ENCODE peak calls at places on chromosomes 13 and 19, in nine cellular contexts. I is hepatocyte, O is B cell, X is ascending aorta, M is endothelial cell, S is fibroblast of pulmonary artery, A is omental fat pad, R is spleen, J is nephron progenitor cell. B is an unnamed sample.

GRCh38 chr19:2982556-2982955 is 5.2 kb downstream of the TLE6 start:
- DNase-seq in X (no peak), R (no peak), A (no peak), O (no peak), M (no peak), I (no peak), S (no peak), J (no peak), B (no peak)

GRCh38 chr19:8138201-8138600 is 11.2 kb downstream of the FBN3 start:
- DNase-seq in X (no peak), M (no peak), R (no peak), J (no peak), A (no peak), S (no peak), I (no peak), O (peak; percentile 30), B (no peak)

GRCh38 chr19:38711726-38712153 is 32.5 kb downstream of the CAPN12 start:
- DNase-seq in S (peak; percentile 69), X (no peak), I (no peak), R (no peak), J (no peak), O (no peak), M (no peak), A (no peak), B (no peak)

GRCh38 chr19:55137915-55138314 is 11.1 kb downstream of the TNNT1 start:
- DNase-seq in O (no peak), I (no peak), J (no peak), R (no peak), S (no peak), X (no peak), M (no peak), A (no peak), B (no peak)

GRCh38 chr13:36630181-36630806 is 43.5 kb upstream of the SERTM1 start:
- DNase-seq in A (no peak), O (no peak), R (no peak), S (no peak), J (no peak), M (no peak), I (no peak), X (no peak), B (no peak)

GRCh38 chr19:13068064-13068807 is 34.4 kb downstream of the LYL1 start:
- DNase-seq in M (no peak), A (no peak), J (no peak), X (no peak), O (no peak), S (no peak), R (no peak), I (no peak), B (no peak)

GRCh38 chr19:28905996-28906395 is 307.0 kb downstream of the UQCRFS1 start:
- DNase-seq in M (no peak), O (no peak), S (peak; percentile 6), A (no peak), J (no peak), I (no peak), R (no peak), X (no peak), B (no peak)

GRCh38 chr13:24900507-24900906 is 136.5 kb downstream of the RNF17 start:
- DNase-seq in O (no peak), M (no peak), S (no peak), J (no peak), X (no peak), A (no peak), R (no peak), I (no peak), B (no peak)

GRCh38 chr13:45219123-45219891 is 18.5 kb upstream of the KCTD4 start:
- DNase-seq in I (peak; percentile 23), X (no peak), M (no peak), J (no peak), S (no peak), R (no peak), A (no peak), O (no peak), B (no peak)

GRCh38 chr19:39671739-39672363 is 16.1 kb downstream of the LGALS16 start:
- DNase-seq in R (no peak), M (peak; percentile 50), J (peak; percentile 20), A (no peak), O (peak; percentile 39), S (peak; percentile 68), I (peak; percentile 70), X (no peak), B (no peak)

GRCh38 chr19:49127674-49128544 is 8.6 kb downstream of the PPFIA3 start:
- DNase-seq in M (peak; percentile 95), X (peak; percentile 97), O (peak; percentile 98), S (peak; percentile 97), J (peak; percentile 97), R (peak; percentile 97), A (peak; percentile 80), I (peak; percentile 98), B (peak; percentile 84)

GRCh38 chr13:93963266-93964131 is 516.0 kb downstream of the DCT start:
- DNase-seq in M (no peak), R (no peak), O (no peak), A (no peak), J (no peak), X (no peak), S (peak; percentile 82), I (peak; percentile 8), B (no peak)

GRCh38 chr19:46841458-46842083 is 9.1 kb downstream of the AP2S1 start:
- DNase-seq in O (no peak), X (peak; percentile 86), S (peak; percentile 68), J (no peak), A (no peak), R (no peak), I (no peak), M (no peak), B (no peak)

GRCh38 chr13:25967144-25967543 is 84.7 kb downstream of the SHISA2 start:
- DNase-seq in S (no peak), J (no peak), R (no peak), X (no peak), M (no peak), A (no peak), O (no peak), I (no peak), B (no peak)

GRCh38 chr13:30735025-30735967 is at the start of gene ALOX5AP:
- DNase-seq in J (no peak), R (peak; percentile 84), A (no peak), I (no peak), X (no peak), S (no peak), O (peak; percentile 68), M (no peak), B (no peak)

GRCh38 chr13:50222569-50223332 is 207.5 kb downstream of the KCNRG start:
- DNase-seq in X (peak; percentile 80), O (no peak), A (peak; percentile 37), I (peak; percentile 44), M (no peak), S (peak; percentile 90), R (peak; percentile 84), J (no peak), B (no peak)

GRCh38 chr19:1016647-1017114 is 4.2 kb downstream of the TMEM259 start:
- DNase-seq in I (peak; percentile 70), A (no peak), M (no peak), S (peak; percentile 54), J (no peak), O (no peak), R (peak; percentile 84), X (no peak), B (no peak)

GRCh38 chr19:35315883-35316282 is 13.1 kb upstream of the CD22 start:
- DNase-seq in M (no peak), X (no peak), I (no peak), R (no peak), S (no peak), O (no peak), A (no peak), J (no peak), B (no peak)
- TF ChIP-seq CTCF in M (no peak), X (no peak), I (no peak), R (no peak), S (no peak), O (no peak), A (no peak), J (no peak), B (no peak)

DNA sequence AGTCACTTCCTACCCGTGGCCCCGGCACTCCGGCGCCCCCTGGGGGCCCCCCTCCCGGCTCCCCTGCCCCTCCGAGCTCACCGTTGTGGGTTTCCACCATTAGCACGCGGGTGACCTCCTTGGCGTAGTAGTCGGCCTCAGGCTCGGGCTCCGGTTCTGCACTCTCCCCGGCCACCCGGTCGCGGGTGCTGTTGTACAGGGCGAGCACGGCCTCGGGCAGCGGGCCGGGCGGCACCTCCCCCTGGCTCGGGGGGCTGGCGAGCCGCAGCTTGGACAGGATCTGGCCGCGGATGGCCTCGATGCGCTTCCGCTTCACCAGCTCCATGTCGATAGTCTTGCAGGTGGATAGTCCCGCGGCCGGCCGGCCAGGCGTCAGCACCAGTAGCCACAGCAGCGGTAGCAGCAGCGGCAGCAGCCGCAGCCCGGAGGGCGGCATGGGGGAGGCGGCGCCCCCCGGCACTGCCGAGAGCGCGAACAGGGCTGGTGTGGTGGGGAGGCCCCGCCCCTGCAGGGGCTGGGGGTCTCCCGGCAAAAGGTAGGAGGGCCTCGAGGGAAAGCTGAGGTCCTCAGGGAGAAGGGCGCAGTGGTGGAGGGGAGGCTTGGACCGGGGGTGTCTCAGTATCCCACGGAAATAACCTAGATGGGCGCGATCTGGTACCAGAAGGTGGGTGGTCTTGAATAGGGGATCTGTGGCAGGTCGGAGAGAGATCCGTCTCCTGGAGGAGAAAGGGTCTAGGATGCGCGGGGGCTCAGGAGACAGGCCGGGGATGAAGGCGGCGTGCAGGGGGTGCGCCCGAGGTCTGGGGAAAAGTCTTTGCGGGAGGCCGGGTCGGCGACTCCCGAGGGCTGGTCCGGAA is 885 bp downstream of the TGFB1 start:
- DNase-seq in X (peak; percentile 83), J (peak; percentile 75), I (peak; percentile 73), O (peak; percentile 91), M (peak; percentile 75), S (peak; percentile 51), A (no peak), R (peak; percentile 97), B (peak; percentile 41)
- TF ChIP-seq CTCF in X (peak; percentile 40), J (peak; percentile 32), I (peak; percentile 47), O (peak; percentile 73), M (peak; percentile 61), S (peak; percentile 45), A (no peak), R (peak; percentile 82), B (peak; percentile 52)

DNA sequence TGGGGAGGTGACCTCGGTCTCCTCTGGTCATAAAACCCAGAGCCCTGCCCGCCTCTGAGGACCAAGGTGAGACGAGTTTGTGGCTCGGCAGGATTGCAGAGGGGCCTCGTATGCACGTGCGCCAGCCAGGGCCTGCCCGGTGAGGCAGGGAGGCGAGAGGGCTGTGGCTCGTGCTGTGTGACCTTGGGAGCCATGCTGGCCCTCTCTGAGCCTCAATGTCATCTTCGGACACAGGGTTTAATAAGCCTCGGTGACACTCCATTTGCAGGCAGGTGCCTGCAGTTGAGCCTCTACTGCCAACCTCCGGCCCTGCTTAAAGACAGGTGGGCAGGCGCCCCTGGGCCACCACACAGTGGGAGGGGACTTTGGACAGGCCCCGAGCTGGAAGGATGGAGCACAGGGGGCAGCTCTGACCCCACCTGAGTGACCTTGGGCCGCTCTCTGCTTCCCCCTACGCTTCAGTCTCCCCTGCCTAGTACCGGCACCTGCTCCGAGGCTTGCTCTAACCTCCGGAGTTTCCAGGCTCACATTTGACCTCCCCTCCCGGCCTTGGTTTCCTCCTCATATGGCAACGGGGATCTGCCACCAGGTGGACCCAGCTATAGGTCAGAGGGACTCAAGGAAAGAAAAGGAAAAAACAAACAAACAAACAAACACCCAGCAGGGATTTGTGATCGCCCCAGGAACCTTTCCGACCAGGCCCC is 3.2 kb downstream of the ZBTB7A start:
- DNase-seq in I (peak; percentile 55), J (no peak), A (no peak), S (no peak), R (peak; percentile 85), X (no peak), O (peak; percentile 47), M (no peak), B (no peak)
- TF ChIP-seq CTCF in I (no peak), J (no peak), A (no peak), S (peak; percentile 4), R (no peak), X (no peak), O (no peak), M (no peak), B (peak; percentile 24)

GRCh38 chr19:24033308-24033961 is 53.6 kb upstream of the ZNF254 start:
- DNase-seq in O (peak; percentile 94), J (peak; percentile 79), R (peak; percentile 93), S (peak; percentile 93), M (peak; percentile 80), A (peak; percentile 68), X (peak; percentile 93), I (peak; percentile 94), B (peak; percentile 71)
- TF ChIP-seq CTCF in O (no peak), J (no peak), R (no peak), S (no peak), M (no peak), A (no peak), X (no peak), I (peak; percentile 5), B (no peak)